ENCODE peak calls at places on chromosomes 3 and 15, in eight cellular contexts. I is NCI-H1436 treated with DMSO at 0.1 percent for 48 hours, W is substantia nigra, B is lower leg skin, U is H4, M is GM12878, A is ovary, E is germinal center. X is an unnamed sample.

GRCh38 chr3:169476289-169476688 is 187.2 kb downstream of the MECOM start:
- DNase-seq in W (no peak), E (no peak), I (no peak), B (no peak), A (no peak), U (no peak), M (no peak), X (no peak)

GRCh38 chr3:160076519-160076918 is 87.9 kb downstream of the IL12A start:
- DNase-seq in W (no peak), A (no peak), B (no peak), I (no peak), U (no peak), M (no peak), E (no peak), X (no peak)

GRCh38 chr15:98896002-98896721 is 111.4 kb downstream of the PGPEP1L start:
- DNase-seq in U (peak), B (no peak), M (no peak), A (no peak), W (no peak), E (no peak), I (no peak), X (no peak)

GRCh38 chr15:46416544-46416943 is 781.7 kb downstream of the SQOR start:
- DNase-seq in W (no peak), M (no peak), A (no peak), I (no peak), B (no peak), U (peak), E (no peak), X (no peak)

GRCh38 chr3:140540262-140540661 is 137.6 kb upstream of the TRIM42 start:
- DNase-seq in U (no peak), W (no peak), A (no peak), E (peak), M (no peak), B (no peak), I (no peak), X (no peak)

GRCh38 chr3:187679638-187680396 is 9.6 kb upstream of the SST start:
- DNase-seq in A (peak), I (peak), U (peak), M (no peak), W (peak), E (peak), B (peak), X (peak)

GRCh38 chr15:84967380-84967779 is 14.3 kb upstream of the PDE8A start:
- DNase-seq in W (no peak), M (no peak), I (no peak), B (no peak), A (no peak), U (no peak), E (no peak), X (no peak)

GRCh38 chr3:159625594-159625993 is 363.0 kb upstream of the IL12A start:
- DNase-seq in B (no peak), A (no peak), W (no peak), E (no peak), U (no peak), I (no peak), M (no peak), X (no peak)

GRCh38 chr3:106566277-106566676 is 697.5 kb upstream of the CBLB start:
- DNase-seq in I (peak), A (no peak), E (no peak), W (no peak), U (peak), M (peak), B (no peak), X (no peak)

GRCh38 chr3:32531010-32531647 is 28.5 kb upstream of the CMTM6 start:
- DNase-seq in M (no peak), I (no peak), B (no peak), A (no peak), U (no peak), E (no peak), W (no peak), X (no peak)

GRCh38 chr3:37996785-37997301 is 6.3 kb downstream of the VILL start:
- DNase-seq in A (peak), M (peak), E (peak), U (peak), I (no peak), B (peak), W (no peak), X (peak)

GRCh38 chr15:71437919-71438318 is 322.6 kb downstream of the THSD4 start:
- DNase-seq in B (no peak), A (no peak), W (no peak), E (no peak), U (no peak), I (no peak), M (no peak), X (no peak)

GRCh38 chr3:114902691-114903101 is 244.4 kb downstream of the ZBTB20 start:
- DNase-seq in E (no peak), I (no peak), W (no peak), U (no peak), B (no peak), M (no peak), A (no peak), X (no peak)

GRCh38 chr3:196697270-196697669 is 14.8 kb downstream of the CEP19 start:
- DNase-seq in B (no peak), A (no peak), I (no peak), E (no peak), M (no peak), U (no peak), W (no peak), X (no peak)

GRCh38 chr3:72271923-72272322 is 487.0 kb upstream of the PROK2 start:
- DNase-seq in E (no peak), B (no peak), W (no peak), M (no peak), I (no peak), U (no peak), A (no peak), X (no peak)

GRCh38 chr3:13037458-13038117 is 35.6 kb downstream of the IQSEC1 start:
- DNase-seq in E (no peak), A (no peak), U (no peak), M (no peak), W (no peak), I (no peak), B (no peak), X (no peak)

GRCh38 chr15:73433878-73434277 is 9.1 kb upstream of the REC114 start:
- DNase-seq in U (no peak), M (no peak), E (no peak), B (no peak), I (no peak), W (no peak), A (no peak), X (no peak)

X was measured in activated T-helper 2 cell treated with anti-CD3 and anti-CD28 coated beads, Interferon-gamma antibody, Interleukin-2, Interleukin-4, amounts not matched to agents 10 μg/mL and 5 μg/mL and 100 μg/mL, durations not matched to agents 14 hours and 24 hours and 36 hours.